ENCODE peak calls at places on chromosomes 4 and X, in nine cellular contexts. R, Y, L, B, M, I, U, S and X are unnamed samples.

GRCh38 chr4:180999217-180999616 is 1244.0 kb upstream of the TENM3 start:
- DNase-seq in B (no peak), S (no peak), R (no peak), I (no peak), L (no peak), Y (no peak), M (no peak), U (no peak), X (no peak)

GRCh38 chr4:4308800-4309441 is 18.9 kb downstream of the ZBTB49 start:
- DNase-seq in R (peak), U (no peak), L (no peak), I (no peak), S (peak), M (peak), Y (no peak), B (no peak), X (no peak)

GRCh38 chrX:68146054-68146453 is 287.2 kb downstream of the OPHN1 start:
- DNase-seq in L (no peak), S (no peak), M (peak), B (no peak), I (peak), R (peak), Y (no peak), U (peak), X (no peak)

GRCh38 chrX:18964026-18964425 is 19.9 kb downstream of the PHKA2 start:
- DNase-seq in M (no peak), U (no peak), L (no peak), B (no peak), S (peak), Y (no peak), R (no peak), I (no peak), X (no peak)

GRCh38 chr4:73650255-73650654 is 30.0 kb upstream of the RASSF6 start:
- DNase-seq in U (no peak), S (no peak), Y (no peak), L (no peak), B (no peak), M (no peak), I (no peak), R (no peak), X (no peak)

GRCh38 chr4:30719363-30720020 is 677 bp upstream of the PCDH7 start:
- DNase-seq in Y (peak), I (peak), B (no peak), L (no peak), M (peak), R (peak), S (peak), U (no peak), X (peak)

GRCh38 chr4:173231916-173232315 is 63.3 kb downstream of the GALNT7 start:
- DNase-seq in I (peak), M (peak), L (no peak), Y (no peak), R (no peak), S (no peak), B (no peak), U (no peak), X (no peak)

GRCh38 chrX:48611703-48612102 is 14.4 kb downstream of the WDR13 start:
- DNase-seq in S (no peak), B (no peak), U (no peak), M (no peak), I (no peak), R (no peak), L (no peak), Y (no peak), X (no peak)

GRCh38 chr4:164761746-164762275 is 7.9 kb downstream of the SMIM31 start:
- DNase-seq in R (no peak), S (no peak), B (no peak), Y (no peak), I (no peak), L (no peak), U (no peak), M (no peak), X (no peak)

GRCh38 chr4:7418131-7418943 is 16.4 kb downstream of the PSAPL1 start:
- DNase-seq in S (no peak), B (no peak), I (no peak), R (no peak), U (no peak), Y (no peak), M (no peak), L (no peak), X (no peak)

GRCh38 chr4:182448281-182449151 is 205.3 kb downstream of the TENM3 start:
- DNase-seq in I (peak), Y (peak), U (peak), L (peak), S (peak), M (peak), B (peak), R (peak), X (peak)

GRCh38 chrX:10011991-10012390 is 44.8 kb downstream of the CLDN34 start:
- DNase-seq in M (no peak), U (no peak), L (no peak), R (no peak), Y (no peak), I (no peak), S (peak), B (no peak), X (no peak)

GRCh38 chr4:52201705-52202104 is 150.6 kb downstream of the SPATA18 start:
- DNase-seq in Y (no peak), S (no peak), R (no peak), M (peak), B (no peak), L (no peak), U (no peak), I (no peak), X (no peak)

GRCh38 chr4:15963568-15963967 is 593 bp upstream of the FGFBP2 start:
- DNase-seq in Y (no peak), R (no peak), L (no peak), B (no peak), I (no peak), U (no peak), M (no peak), S (no peak), X (no peak)

GRCh38 chr4:152508818-152509217 is 27.1 kb downstream of the FBXW7 start:
- DNase-seq in Y (no peak), S (no peak), B (no peak), U (no peak), M (no peak), L (no peak), R (no peak), I (no peak), X (no peak)

GRCh38 chrX:4805559-4805958 is 1092.1 kb upstream of the PRKX start:
- DNase-seq in S (no peak), B (no peak), R (no peak), M (no peak), U (no peak), Y (no peak), I (no peak), L (no peak), X (no peak)

GRCh38 chr4:110344165-110344564 is 131.8 kb upstream of the ENPEP start:
- DNase-seq in S (no peak), R (no peak), Y (no peak), B (no peak), L (no peak), I (no peak), U (peak), M (peak), X (no peak)

GRCh38 chrX:19855700-19856381 is 31.6 kb downstream of the SH3KBP1 start:
- DNase-seq in U (no peak), L (no peak), I (no peak), S (no peak), M (peak), Y (no peak), R (no peak), B (no peak), X (no peak)